ENCODE peak calls at places on chromosomes 7 and 10, in five cellular contexts. One of them, this sample, is unnamed.

GRCh38 chr7:7969306-7970112 is 913 bp downstream of the GLCCI1 start:
- DNase-seq in fibroblast of gingiva: peak; percentile 19
- DNase-seq in T1000: no peak
- DNase-seq in stimulated activated CD8-positive, alpha-beta memory T cell treated with anti-CD3 and anti-CD28 coated beads, Interleukin-7, amount 100 ng/mL, for 24 hours: peak; percentile 13
- DNase-seq in caudate nucleus: peak; percentile 45
- DNase-seq in this sample: peak; percentile 48

GRCh38 chr7:135597926-135598305 is 40.2 kb downstream of the NUP205 start:
- DNase-seq in fibroblast of gingiva: no peak
- DNase-seq in T1000: no peak
- DNase-seq in stimulated activated CD8-positive, alpha-beta memory T cell treated with anti-CD3 and anti-CD28 coated beads, Interleukin-7, amount 100 ng/mL, for 24 hours: no peak
- DNase-seq in caudate nucleus: peak; percentile 18
- DNase-seq in this sample: no peak

GRCh38 chr7:77855371-77856083 is 57.0 kb downstream of the PHTF2 start:
- DNase-seq in fibroblast of gingiva: peak; percentile 60
- DNase-seq in T1000: no peak
- DNase-seq in stimulated activated CD8-positive, alpha-beta memory T cell treated with anti-CD3 and anti-CD28 coated beads, Interleukin-7, amount 100 ng/mL, for 24 hours: no peak
- DNase-seq in caudate nucleus: peak; percentile 9
- DNase-seq in this sample: no peak

GRCh38 chr7:29332875-29333482 is 138.4 kb downstream of the CHN2 start:
- DNase-seq in fibroblast of gingiva: no peak
- DNase-seq in T1000: no peak
- DNase-seq in stimulated activated CD8-positive, alpha-beta memory T cell treated with anti-CD3 and anti-CD28 coated beads, Interleukin-7, amount 100 ng/mL, for 24 hours: no peak
- DNase-seq in caudate nucleus: peak; percentile 23
- DNase-seq in this sample: no peak

GRCh38 chr10:50937230-50937907 is 51.9 kb upstream of the A1CF start:
- DNase-seq in fibroblast of gingiva: peak; percentile 34
- DNase-seq in T1000: no peak
- DNase-seq in stimulated activated CD8-positive, alpha-beta memory T cell treated with anti-CD3 and anti-CD28 coated beads, Interleukin-7, amount 100 ng/mL, for 24 hours: no peak
- DNase-seq in caudate nucleus: no peak
- DNase-seq in this sample: no peak

GRCh38 chr7:107076781-107077698 is 32.5 kb downstream of the PRKAR2B start:
- DNase-seq in fibroblast of gingiva: no peak
- DNase-seq in T1000: no peak
- DNase-seq in stimulated activated CD8-positive, alpha-beta memory T cell treated with anti-CD3 and anti-CD28 coated beads, Interleukin-7, amount 100 ng/mL, for 24 hours: no peak
- DNase-seq in caudate nucleus: no peak
- DNase-seq in this sample: no peak

GRCh38 chr10:131354380-131354779 is 42.9 kb upstream of the TCERG1L start:
- DNase-seq in fibroblast of gingiva: no peak
- DNase-seq in T1000: peak; percentile 2
- DNase-seq in stimulated activated CD8-positive, alpha-beta memory T cell treated with anti-CD3 and anti-CD28 coated beads, Interleukin-7, amount 100 ng/mL, for 24 hours: no peak
- DNase-seq in caudate nucleus: no peak
- DNase-seq in this sample: no peak

GRCh38 chr7:22765609-22766008 is 38.6 kb downstream of the IL6 start:
- DNase-seq in fibroblast of gingiva: no peak
- DNase-seq in T1000: no peak
- DNase-seq in stimulated activated CD8-positive, alpha-beta memory T cell treated with anti-CD3 and anti-CD28 coated beads, Interleukin-7, amount 100 ng/mL, for 24 hours: no peak
- DNase-seq in caudate nucleus: no peak
- DNase-seq in this sample: no peak

GRCh38 chr10:60901561-60902235 is 42.3 kb downstream of the RHOBTB1 start:
- DNase-seq in fibroblast of gingiva: no peak
- DNase-seq in T1000: no peak
- DNase-seq in stimulated activated CD8-positive, alpha-beta memory T cell treated with anti-CD3 and anti-CD28 coated beads, Interleukin-7, amount 100 ng/mL, for 24 hours: no peak
- DNase-seq in caudate nucleus: peak; percentile 29
- DNase-seq in this sample: no peak

GRCh38 chr7:42090056-42090455 is 147.0 kb downstream of the GLI3 start:
- DNase-seq in fibroblast of gingiva: no peak
- DNase-seq in T1000: no peak
- DNase-seq in stimulated activated CD8-positive, alpha-beta memory T cell treated with anti-CD3 and anti-CD28 coated beads, Interleukin-7, amount 100 ng/mL, for 24 hours: no peak
- DNase-seq in caudate nucleus: no peak
- DNase-seq in this sample: no peak

GRCh38 chr7:120996333-120996982 is 7.9 kb downstream of the CPED1 start:
- DNase-seq in fibroblast of gingiva: peak; percentile 85
- DNase-seq in T1000: no peak
- DNase-seq in stimulated activated CD8-positive, alpha-beta memory T cell treated with anti-CD3 and anti-CD28 coated beads, Interleukin-7, amount 100 ng/mL, for 24 hours: no peak
- DNase-seq in caudate nucleus: no peak
- DNase-seq in this sample: no peak

GRCh38 chr7:86534641-86535040 is 109.1 kb upstream of the GRM3 start:
- DNase-seq in fibroblast of gingiva: no peak
- DNase-seq in T1000: no peak
- DNase-seq in stimulated activated CD8-positive, alpha-beta memory T cell treated with anti-CD3 and anti-CD28 coated beads, Interleukin-7, amount 100 ng/mL, for 24 hours: no peak
- DNase-seq in caudate nucleus: no peak
- DNase-seq in this sample: no peak

GRCh38 chr10:28551086-28551485 is 18.2 kb downstream of the WAC start:
- DNase-seq in fibroblast of gingiva: no peak
- DNase-seq in T1000: no peak
- DNase-seq in stimulated activated CD8-positive, alpha-beta memory T cell treated with anti-CD3 and anti-CD28 coated beads, Interleukin-7, amount 100 ng/mL, for 24 hours: no peak
- DNase-seq in caudate nucleus: no peak
- DNase-seq in this sample: no peak

GRCh38 chr10:83968052-83968451 is 171.3 kb upstream of the GHITM start:
- DNase-seq in fibroblast of gingiva: no peak
- DNase-seq in T1000: no peak
- DNase-seq in stimulated activated CD8-positive, alpha-beta memory T cell treated with anti-CD3 and anti-CD28 coated beads, Interleukin-7, amount 100 ng/mL, for 24 hours: no peak
- DNase-seq in caudate nucleus: no peak
- DNase-seq in this sample: no peak

GRCh38 chr7:5419523-5420107 is 4.0 kb downstream of the TNRC18 start:
- DNase-seq in fibroblast of gingiva: no peak
- DNase-seq in T1000: no peak
- DNase-seq in stimulated activated CD8-positive, alpha-beta memory T cell treated with anti-CD3 and anti-CD28 coated beads, Interleukin-7, amount 100 ng/mL, for 24 hours: no peak
- DNase-seq in caudate nucleus: peak; percentile 60
- DNase-seq in this sample: no peak

GRCh38 chr7:102288285-102288930 is 1.7 kb downstream of the SH2B2 start:
- DNase-seq in fibroblast of gingiva: no peak
- DNase-seq in T1000: no peak
- DNase-seq in stimulated activated CD8-positive, alpha-beta memory T cell treated with anti-CD3 and anti-CD28 coated beads, Interleukin-7, amount 100 ng/mL, for 24 hours: no peak
- DNase-seq in caudate nucleus: no peak
- DNase-seq in this sample: no peak

GRCh38 chr10:7085147-7085912 is 325.5 kb downstream of the SFMBT2 start:
- DNase-seq in fibroblast of gingiva: peak; percentile 19
- DNase-seq in T1000: no peak
- DNase-seq in stimulated activated CD8-positive, alpha-beta memory T cell treated with anti-CD3 and anti-CD28 coated beads, Interleukin-7, amount 100 ng/mL, for 24 hours: no peak
- DNase-seq in caudate nucleus: peak; percentile 16
- DNase-seq in this sample: peak; percentile 17

GRCh38 chr7:139572071-139572470 is 48.6 kb downstream of the CLEC2L start:
- DNase-seq in fibroblast of gingiva: no peak
- DNase-seq in T1000: no peak
- DNase-seq in stimulated activated CD8-positive, alpha-beta memory T cell treated with anti-CD3 and anti-CD28 coated beads, Interleukin-7, amount 100 ng/mL, for 24 hours: no peak
- DNase-seq in caudate nucleus: no peak
- DNase-seq in this sample: no peak

GRCh38 chr10:17647316-17647715 is 3.4 kb downstream of the STAM start:
- DNase-seq in fibroblast of gingiva: no peak
- DNase-seq in T1000: no peak
- DNase-seq in stimulated activated CD8-positive, alpha-beta memory T cell treated with anti-CD3 and anti-CD28 coated beads, Interleukin-7, amount 100 ng/mL, for 24 hours: no peak
- DNase-seq in caudate nucleus: no peak
- DNase-seq in this sample: no peak

GRCh38 chr7:7529328-7529727 is 6.3 kb downstream of the COL28A1 start:
- DNase-seq in fibroblast of gingiva: no peak
- DNase-seq in T1000: no peak
- DNase-seq in stimulated activated CD8-positive, alpha-beta memory T cell treated with anti-CD3 and anti-CD28 coated beads, Interleukin-7, amount 100 ng/mL, for 24 hours: no peak
- DNase-seq in caudate nucleus: no peak
- DNase-seq in this sample: peak; percentile 91

GRCh38 chr10:22479419-22479818 is 134.1 kb downstream of the SPAG6 start:
- DNase-seq in fibroblast of gingiva: no peak
- DNase-seq in T1000: no peak
- DNase-seq in stimulated activated CD8-positive, alpha-beta memory T cell treated with anti-CD3 and anti-CD28 coated beads, Interleukin-7, amount 100 ng/mL, for 24 hours: no peak
- DNase-seq in caudate nucleus: peak; percentile 62
- DNase-seq in this sample: no peak

GRCh38 chr10:66467042-66467441 is 458.8 kb upstream of the LRRTM3 start:
- DNase-seq in fibroblast of gingiva: no peak
- DNase-seq in T1000: no peak
- DNase-seq in stimulated activated CD8-positive, alpha-beta memory T cell treated with anti-CD3 and anti-CD28 coated beads, Interleukin-7, amount 100 ng/mL, for 24 hours: no peak
- DNase-seq in caudate nucleus: no peak
- DNase-seq in this sample: no peak

GRCh38 chr7:150979706-150980390 is 1.7 kb upstream of the KCNH2 start:
- DNase-seq in fibroblast of gingiva: no peak
- DNase-seq in T1000: no peak
- DNase-seq in stimulated activated CD8-positive, alpha-beta memory T cell treated with anti-CD3 and anti-CD28 coated beads, Interleukin-7, amount 100 ng/mL, for 24 hours: no peak
- DNase-seq in caudate nucleus: no peak
- DNase-seq in this sample: no peak

GRCh38 chr7:108010377-108010776 is 7.4 kb upstream of the LAMB1 start:
- DNase-seq in fibroblast of gingiva: no peak
- DNase-seq in T1000: no peak
- DNase-seq in stimulated activated CD8-positive, alpha-beta memory T cell treated with anti-CD3 and anti-CD28 coated beads, Interleukin-7, amount 100 ng/mL, for 24 hours: no peak
- DNase-seq in caudate nucleus: no peak
- DNase-seq in this sample: no peak

GRCh38 chr10:46291817-46292572 is 5.2 kb downstream of the ANTXRL start:
- DNase-seq in fibroblast of gingiva: no peak
- DNase-seq in T1000: no peak
- DNase-seq in stimulated activated CD8-positive, alpha-beta memory T cell treated with anti-CD3 and anti-CD28 coated beads, Interleukin-7, amount 100 ng/mL, for 24 hours: no peak
- DNase-seq in caudate nucleus: no peak
- DNase-seq in this sample: no peak

GRCh38 chr10:79022565-79023488 is 45.9 kb upstream of the ZMIZ1 start:
- DNase-seq in fibroblast of gingiva: no peak
- DNase-seq in T1000: no peak
- DNase-seq in stimulated activated CD8-positive, alpha-beta memory T cell treated with anti-CD3 and anti-CD28 coated beads, Interleukin-7, amount 100 ng/mL, for 24 hours: no peak
- DNase-seq in caudate nucleus: no peak
- DNase-seq in this sample: no peak

GRCh38 chr10:3531097-3531645 is 253.8 kb downstream of the KLF6 start:
- DNase-seq in fibroblast of gingiva: no peak
- DNase-seq in T1000: no peak
- DNase-seq in stimulated activated CD8-positive, alpha-beta memory T cell treated with anti-CD3 and anti-CD28 coated beads, Interleukin-7, amount 100 ng/mL, for 24 hours: no peak
- DNase-seq in caudate nucleus: no peak
- DNase-seq in this sample: no peak

GRCh38 chr10:70967591-70968588 is 79.5 kb upstream of the PCBD1 start:
- DNase-seq in fibroblast of gingiva: no peak
- DNase-seq in T1000: no peak
- DNase-seq in stimulated activated CD8-positive, alpha-beta memory T cell treated with anti-CD3 and anti-CD28 coated beads, Interleukin-7, amount 100 ng/mL, for 24 hours: no peak
- DNase-seq in caudate nucleus: no peak
- DNase-seq in this sample: no peak

This sample was measured in NCI-H748 treated with DMSO at 0.1 percent for 48 hours.